ENCODE peak calls at places on chromosomes 16 and 17, in eight cellular contexts. E is effector CD4-positive, alpha-beta T cell; N is head of caudate nucleus; K is pancreas; X is GM19239; J is hepatocyte; O is cardiac fibroblast; S is HT1080. C is an unnamed sample.

GRCh38 chr17:49404371-49404770 is 10.3 kb downstream of the PHB1 start:
- DNase-seq in E (no peak), N (no peak), K (no peak), X (no peak), J (no peak), O (no peak), S (no peak), C (no peak)

GRCh38 chr17:67044016-67044772 is at the start of gene CACNG1:
- DNase-seq in E (no peak), N (no peak), K (no peak), X (no peak), J (no peak), O (no peak), S (no peak), C (no peak)

GRCh38 chr17:20190605-20191004 is 181.4 kb downstream of the SPECC1 start:
- DNase-seq in E (no peak), N (no peak), K (no peak), X (no peak), J (no peak), O (no peak), S (no peak), C (no peak)

GRCh38 chr16:82878466-82878865 is 251.7 kb downstream of the CDH13 start:
- DNase-seq in E (no peak), N (no peak), K (no peak), X (no peak), J (no peak), O (no peak), S (no peak), C (no peak)

GRCh38 chr16:588639-588888 is 1.3 kb upstream of the RAB40C start:
- DNase-seq in E (peak; percentile 57), N (peak; percentile 51), K (peak; percentile 57), X (no peak), J (peak; percentile 82), O (peak; percentile 72), S (peak; percentile 38), C (no peak)

GRCh38 chr16:2121853-2122252 is 13.8 kb downstream of the PKD1 start:
- DNase-seq in E (no peak), N (peak; percentile 31), K (no peak), X (no peak), J (no peak), O (no peak), S (no peak), C (peak; percentile 71)

GRCh38 chr16:2231016-2231931 is 5.0 kb upstream of the DNASE1L2 start:
- DNase-seq in E (no peak), N (no peak), K (no peak), X (no peak), J (no peak), O (no peak), S (no peak), C (no peak)

GRCh38 chr17:66450008-66450856 is 147.8 kb downstream of the PRKCA start:
- DNase-seq in E (no peak), N (no peak), K (no peak), X (no peak), J (no peak), O (no peak), S (no peak), C (no peak)

GRCh38 chr17:7841622-7842379 is 7.8 kb downstream of the KDM6B start:
- DNase-seq in E (peak; percentile 78), N (peak; percentile 94), K (peak; percentile 91), X (no peak), J (peak; percentile 97), O (peak; percentile 94), S (peak; percentile 82), C (peak; percentile 87)

GRCh38 chr17:72465191-72466024 is 344.6 kb downstream of the SOX9 start:
- DNase-seq in E (no peak), N (peak; percentile 70), K (no peak), X (no peak), J (peak; percentile 90), O (peak; percentile 49), S (peak; percentile 96), C (no peak)

GRCh38 chr17:57670769-57671545 is 74.1 kb downstream of the CCDC182 start:
- DNase-seq in E (no peak), N (no peak), K (no peak), X (no peak), J (no peak), O (no peak), S (no peak), C (no peak)

GRCh38 chr16:28923231-28923587 is 1.8 kb downstream of the RABEP2 start:
- DNase-seq in E (no peak), N (no peak), K (no peak), X (no peak), J (no peak), O (no peak), S (no peak), C (no peak)

GRCh38 chr17:73610331-73610911 is 33.8 kb downstream of the SDK2 start:
- DNase-seq in E (no peak), N (no peak), K (no peak), X (no peak), J (no peak), O (no peak), S (peak; percentile 8), C (no peak)

GRCh38 chr17:7233701-7234099 is 617 bp downstream of the DVL2 start:
- DNase-seq in E (no peak), N (no peak), K (no peak), X (no peak), J (peak; percentile 55), O (no peak), S (no peak), C (no peak)

GRCh38 chr16:678858-679807 is 1.1 kb upstream of the STUB1 start:
- DNase-seq in E (peak; percentile 35), N (peak; percentile 57), K (peak; percentile 83), X (no peak), J (peak; percentile 85), O (peak; percentile 59), S (peak; percentile 50), C (peak; percentile 51)

GRCh38 chr17:39658346-39658745 is 6.8 kb upstream of the TCAP start:
- DNase-seq in E (no peak), N (no peak), K (no peak), X (no peak), J (no peak), O (no peak), S (no peak), C (no peak)